ENCODE peak calls at places on chromosome 1, in ten cellular contexts. One of them, this sample, is unnamed.
A peak's percentile ranks its signal among the peaks of the same experiment; 100 is the strongest.

GRCh38 chr1:15336866-15337265 is 72.8 kb upstream of the EFHD2 start:
- DNase-seq in left ventricle myocardium inferior: peak; percentile 39
- DNase-seq in tibial nerve: no peak
- DNase-seq in heart right ventricle: peak; percentile 27
- DNase-seq in CD8-positive, alpha-beta T cell: no peak
- DNase-seq in GM23338: no peak
- DNase-seq in fibroblast of lung: peak; percentile 16
- DNase-seq in stomach: no peak
- DNase-seq in MM.1S: no peak
- DNase-seq in upper lobe of left lung: no peak
- DNase-seq in this sample: no peak

GRCh38 chr1:169044296-169044695 is 62.2 kb upstream of the ATP1B1 start:
- DNase-seq in left ventricle myocardium inferior: no peak
- DNase-seq in tibial nerve: no peak
- DNase-seq in heart right ventricle: no peak
- DNase-seq in CD8-positive, alpha-beta T cell: peak; percentile 30
- DNase-seq in GM23338: no peak
- DNase-seq in fibroblast of lung: no peak
- DNase-seq in stomach: no peak
- DNase-seq in MM.1S: peak; percentile 81
- DNase-seq in upper lobe of left lung: no peak
- DNase-seq in this sample: peak; percentile 26

GRCh38 chr1:225921734-225922709 is 2.0 kb downstream of the PYCR2 start:
- DNase-seq in left ventricle myocardium inferior: no peak
- DNase-seq in tibial nerve: no peak
- DNase-seq in heart right ventricle: no peak
- DNase-seq in CD8-positive, alpha-beta T cell: no peak
- DNase-seq in GM23338: no peak
- DNase-seq in fibroblast of lung: peak; percentile 7
- DNase-seq in stomach: no peak
- DNase-seq in MM.1S: no peak
- DNase-seq in upper lobe of left lung: peak; percentile 64
- DNase-seq in this sample: peak; percentile 96

GRCh38 chr1:109307363-109308021 is 681 bp upstream of the MYBPHL start:
- DNase-seq in left ventricle myocardium inferior: peak; percentile 60
- DNase-seq in tibial nerve: no peak
- DNase-seq in heart right ventricle: peak; percentile 27
- DNase-seq in CD8-positive, alpha-beta T cell: no peak
- DNase-seq in GM23338: no peak
- DNase-seq in fibroblast of lung: no peak
- DNase-seq in stomach: no peak
- DNase-seq in MM.1S: no peak
- DNase-seq in upper lobe of left lung: peak; percentile 71
- DNase-seq in this sample: no peak

GRCh38 chr1:93007941-93008577 is 46.8 kb upstream of the DIPK1A start:
- DNase-seq in left ventricle myocardium inferior: no peak
- DNase-seq in tibial nerve: no peak
- DNase-seq in heart right ventricle: no peak
- DNase-seq in CD8-positive, alpha-beta T cell: no peak
- DNase-seq in GM23338: no peak
- DNase-seq in fibroblast of lung: peak; percentile 51
- DNase-seq in stomach: no peak
- DNase-seq in MM.1S: no peak
- DNase-seq in upper lobe of left lung: no peak
- DNase-seq in this sample: no peak

GRCh38 chr1:190633488-190633887 is 155.8 kb upstream of the BRINP3 start:
- DNase-seq in left ventricle myocardium inferior: no peak
- DNase-seq in tibial nerve: no peak
- DNase-seq in heart right ventricle: no peak
- DNase-seq in CD8-positive, alpha-beta T cell: no peak
- DNase-seq in GM23338: peak; percentile 63
- DNase-seq in fibroblast of lung: no peak
- DNase-seq in stomach: no peak
- DNase-seq in MM.1S: no peak
- DNase-seq in upper lobe of left lung: no peak
- DNase-seq in this sample: no peak

GRCh38 chr1:111754964-111755320 is 759 bp upstream of the DDX20 start:
- DNase-seq in left ventricle myocardium inferior: no peak
- DNase-seq in tibial nerve: peak; percentile 36
- DNase-seq in heart right ventricle: peak; percentile 66
- DNase-seq in CD8-positive, alpha-beta T cell: no peak
- DNase-seq in GM23338: peak; percentile 60
- DNase-seq in fibroblast of lung: peak; percentile 45
- DNase-seq in stomach: peak; percentile 44
- DNase-seq in MM.1S: no peak
- DNase-seq in upper lobe of left lung: peak; percentile 54
- DNase-seq in this sample: no peak

GRCh38 chr1:92096317-92096716 is 16.2 kb downstream of the BTBD8 start:
- DNase-seq in left ventricle myocardium inferior: no peak
- DNase-seq in tibial nerve: no peak
- DNase-seq in heart right ventricle: no peak
- DNase-seq in CD8-positive, alpha-beta T cell: no peak
- DNase-seq in GM23338: no peak
- DNase-seq in fibroblast of lung: peak; percentile 11
- DNase-seq in stomach: no peak
- DNase-seq in MM.1S: no peak
- DNase-seq in upper lobe of left lung: no peak
- DNase-seq in this sample: peak; percentile 77

GRCh38 chr1:94416901-94417701 is 1.1 kb upstream of the ABCD3 start:
- DNase-seq in left ventricle myocardium inferior: no peak
- DNase-seq in tibial nerve: peak; percentile 66
- DNase-seq in heart right ventricle: peak; percentile 56
- DNase-seq in CD8-positive, alpha-beta T cell: no peak
- DNase-seq in GM23338: peak; percentile 11
- DNase-seq in fibroblast of lung: peak; percentile 82
- DNase-seq in stomach: peak; percentile 43
- DNase-seq in MM.1S: no peak
- DNase-seq in upper lobe of left lung: no peak
- DNase-seq in this sample: peak; percentile 71

GRCh38 chr1:97903626-97904025 is 17.2 kb downstream of the DPYD start:
- DNase-seq in left ventricle myocardium inferior: no peak
- DNase-seq in tibial nerve: no peak
- DNase-seq in heart right ventricle: peak; percentile 29
- DNase-seq in CD8-positive, alpha-beta T cell: no peak
- DNase-seq in GM23338: no peak
- DNase-seq in fibroblast of lung: peak; percentile 61
- DNase-seq in stomach: no peak
- DNase-seq in MM.1S: no peak
- DNase-seq in upper lobe of left lung: no peak
- DNase-seq in this sample: no peak

GRCh38 chr1:41681331-41682136 is 197.1 kb upstream of the EDN2 start:
- DNase-seq in left ventricle myocardium inferior: no peak
- DNase-seq in tibial nerve: peak; percentile 56
- DNase-seq in heart right ventricle: no peak
- DNase-seq in CD8-positive, alpha-beta T cell: no peak
- DNase-seq in GM23338: no peak
- DNase-seq in fibroblast of lung: peak; percentile 61
- DNase-seq in stomach: no peak
- DNase-seq in MM.1S: no peak
- DNase-seq in upper lobe of left lung: no peak
- DNase-seq in this sample: peak; percentile 35

GRCh38 chr1:231420959-231421615 is 1.0 kb downstream of the EGLN1 start:
- DNase-seq in left ventricle myocardium inferior: peak; percentile 48
- DNase-seq in tibial nerve: peak; percentile 22
- DNase-seq in heart right ventricle: peak; percentile 39
- DNase-seq in CD8-positive, alpha-beta T cell: peak; percentile 41
- DNase-seq in GM23338: peak; percentile 53
- DNase-seq in fibroblast of lung: peak; percentile 66
- DNase-seq in stomach: peak; percentile 52
- DNase-seq in MM.1S: peak; percentile 54
- DNase-seq in upper lobe of left lung: peak; percentile 90
- DNase-seq in this sample: no peak

GRCh38 chr1:221706862-221707582 is 34.9 kb downstream of the DUSP10 start:
- DNase-seq in left ventricle myocardium inferior: no peak
- DNase-seq in tibial nerve: no peak
- DNase-seq in heart right ventricle: no peak
- DNase-seq in CD8-positive, alpha-beta T cell: no peak
- DNase-seq in GM23338: no peak
- DNase-seq in fibroblast of lung: no peak
- DNase-seq in stomach: no peak
- DNase-seq in MM.1S: no peak
- DNase-seq in upper lobe of left lung: no peak
- DNase-seq in this sample: no peak

GRCh38 chr1:47529520-47530098 is 91.8 kb downstream of the FOXD2 start:
- DNase-seq in left ventricle myocardium inferior: no peak
- DNase-seq in tibial nerve: no peak
- DNase-seq in heart right ventricle: no peak
- DNase-seq in CD8-positive, alpha-beta T cell: no peak
- DNase-seq in GM23338: peak; percentile 52
- DNase-seq in fibroblast of lung: no peak
- DNase-seq in stomach: no peak
- DNase-seq in MM.1S: peak; percentile 23
- DNase-seq in upper lobe of left lung: no peak
- DNase-seq in this sample: no peak
- TF ChIP-seq CTCF in left ventricle myocardium inferior: peak; percentile 42
- TF ChIP-seq CTCF in tibial nerve: peak; percentile 24
- TF ChIP-seq CTCF in heart right ventricle: no peak
- TF ChIP-seq CTCF in CD8-positive, alpha-beta T cell: peak; percentile 42
- TF ChIP-seq CTCF in GM23338: peak; percentile 88
- TF ChIP-seq CTCF in fibroblast of lung: peak; percentile 52
- TF ChIP-seq CTCF in stomach: no peak
- TF ChIP-seq CTCF in MM.1S: peak; percentile 64
- TF ChIP-seq CTCF in upper lobe of left lung: no peak
- TF ChIP-seq CTCF in this sample: peak; percentile 37

GRCh38 chr1:1244192-1244811 is 2.2 kb downstream of the C1QTNF12 start:
- DNase-seq in left ventricle myocardium inferior: no peak
- DNase-seq in tibial nerve: no peak
- DNase-seq in heart right ventricle: no peak
- DNase-seq in CD8-positive, alpha-beta T cell: no peak
- DNase-seq in GM23338: no peak
- DNase-seq in fibroblast of lung: no peak
- DNase-seq in stomach: peak; percentile 64
- DNase-seq in MM.1S: no peak
- DNase-seq in upper lobe of left lung: peak; percentile 83
- DNase-seq in this sample: no peak
- H3K4me3 ChIP-seq in left ventricle myocardium inferior: peak overlapping the region; percentile 55
- H3K4me3 ChIP-seq in tibial nerve: no peak overlapping the region
- H3K4me3 ChIP-seq in heart right ventricle: peak overlapping the region; percentile 35
- H3K4me3 ChIP-seq in CD8-positive, alpha-beta T cell: no peak overlapping the region
- H3K4me3 ChIP-seq in GM23338: no peak overlapping the region
- H3K4me3 ChIP-seq in fibroblast of lung: no peak overlapping the region
- H3K4me3 ChIP-seq in stomach: no peak overlapping the region
- H3K4me3 ChIP-seq in MM.1S: no peak overlapping the region
- H3K4me3 ChIP-seq in upper lobe of left lung: peak overlapping the region; percentile 41
- H3K4me3 ChIP-seq in this sample: no peak overlapping the region

GRCh38 chr1:29803486-29803885 is 567.2 kb downstream of the PTPRU start:
- DNase-seq in left ventricle myocardium inferior: no peak
- DNase-seq in tibial nerve: no peak
- DNase-seq in heart right ventricle: no peak
- DNase-seq in CD8-positive, alpha-beta T cell: no peak
- DNase-seq in GM23338: no peak
- DNase-seq in fibroblast of lung: no peak
- DNase-seq in stomach: peak; percentile 7
- DNase-seq in MM.1S: no peak
- DNase-seq in upper lobe of left lung: no peak
- DNase-seq in this sample: no peak

GRCh38 chr1:29806646-29807319 is 570.5 kb downstream of the PTPRU start:
- DNase-seq in left ventricle myocardium inferior: no peak
- DNase-seq in tibial nerve: no peak
- DNase-seq in heart right ventricle: no peak
- DNase-seq in CD8-positive, alpha-beta T cell: no peak
- DNase-seq in GM23338: no peak
- DNase-seq in fibroblast of lung: no peak
- DNase-seq in stomach: no peak
- DNase-seq in MM.1S: no peak
- DNase-seq in upper lobe of left lung: no peak
- DNase-seq in this sample: no peak

GRCh38 chr1:29804181-29804899 is 568.0 kb downstream of the PTPRU start:
- DNase-seq in left ventricle myocardium inferior: no peak
- DNase-seq in tibial nerve: no peak
- DNase-seq in heart right ventricle: no peak
- DNase-seq in CD8-positive, alpha-beta T cell: no peak
- DNase-seq in GM23338: no peak
- DNase-seq in fibroblast of lung: no peak
- DNase-seq in stomach: peak; percentile 14
- DNase-seq in MM.1S: no peak
- DNase-seq in upper lobe of left lung: no peak
- DNase-seq in this sample: no peak

GRCh38 chr1:29805122-29805895 is 569.0 kb downstream of the PTPRU start:
- DNase-seq in left ventricle myocardium inferior: no peak
- DNase-seq in tibial nerve: no peak
- DNase-seq in heart right ventricle: no peak
- DNase-seq in CD8-positive, alpha-beta T cell: no peak
- DNase-seq in GM23338: peak; percentile 14
- DNase-seq in fibroblast of lung: no peak
- DNase-seq in stomach: peak; percentile 9
- DNase-seq in MM.1S: no peak
- DNase-seq in upper lobe of left lung: no peak
- DNase-seq in this sample: no peak

DNA sequence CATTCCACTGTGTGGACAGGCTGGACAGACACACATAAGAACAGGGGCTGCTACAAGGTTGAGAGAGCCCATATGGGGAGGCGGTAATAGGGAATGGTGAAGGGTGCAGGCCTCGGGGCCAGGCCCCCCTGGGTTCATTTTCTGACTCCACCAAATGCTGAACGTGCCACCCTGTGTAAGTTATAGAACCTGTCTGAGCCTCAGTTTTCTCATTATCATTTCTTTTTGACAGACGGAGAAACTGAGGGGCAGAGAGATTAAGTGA is 569.5 kb downstream of the PTPRU start:
- DNase-seq in left ventricle myocardium inferior: no peak
- DNase-seq in tibial nerve: no peak
- DNase-seq in heart right ventricle: no peak
- DNase-seq in CD8-positive, alpha-beta T cell: no peak
- DNase-seq in GM23338: no peak
- DNase-seq in fibroblast of lung: no peak
- DNase-seq in stomach: peak; percentile 3
- DNase-seq in MM.1S: no peak
- DNase-seq in upper lobe of left lung: no peak
- DNase-seq in this sample: no peak
- H3K27me3 ChIP-seq in left ventricle myocardium inferior: peaks cover 48% of the 10 kb centered on the region
- H3K27me3 ChIP-seq in tibial nerve: no peaks in the 10 kb centered on the region
- H3K27me3 ChIP-seq in heart right ventricle: peaks cover 21% of the 10 kb centered on the region
- H3K27me3 ChIP-seq in CD8-positive, alpha-beta T cell: no peaks in the 10 kb centered on the region
- H3K27me3 ChIP-seq in GM23338: no peaks in the 10 kb centered on the region
- H3K27me3 ChIP-seq in fibroblast of lung: no peaks in the 10 kb centered on the region
- H3K27me3 ChIP-seq in stomach: peaks cover 66% of the 10 kb centered on the region
- H3K27me3 ChIP-seq in MM.1S: peaks cover 95% of the 10 kb centered on the region
- H3K27me3 ChIP-seq in upper lobe of left lung: no peaks in the 10 kb centered on the region
- H3K27me3 ChIP-seq in this sample: no peaks in the 10 kb centered on the region

DNA sequence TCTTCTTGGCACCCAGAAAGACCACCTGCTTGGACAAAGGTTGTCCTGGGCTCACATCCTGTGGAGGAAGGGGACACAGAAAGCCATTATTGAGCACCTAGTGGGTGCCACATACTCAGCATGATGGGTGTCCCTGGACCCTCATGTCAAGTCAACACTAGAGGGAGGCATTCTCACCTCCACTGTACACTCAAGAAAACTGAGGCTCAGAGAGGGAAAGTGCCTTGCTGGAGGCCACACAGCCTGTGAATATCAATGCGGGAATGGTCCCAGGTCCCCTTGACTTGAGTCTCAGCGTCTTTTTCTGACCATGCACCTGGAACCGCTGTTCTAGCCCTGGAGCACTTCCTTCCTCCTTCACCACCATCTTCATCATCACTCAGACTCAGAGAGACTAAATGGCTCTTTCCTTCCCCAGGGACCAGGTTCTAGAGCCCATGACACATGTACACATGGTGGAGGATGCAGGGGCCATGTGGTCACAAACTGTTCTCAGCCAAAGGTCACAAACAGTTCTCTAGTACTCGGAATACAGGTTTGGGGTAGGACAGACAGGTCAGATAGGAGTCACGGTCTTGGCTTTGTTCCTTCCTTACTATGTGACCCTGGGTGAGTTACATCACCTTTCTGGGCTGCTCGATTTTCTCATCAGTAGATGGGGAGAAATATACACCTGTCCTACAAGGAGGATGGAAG is 89.2 kb upstream of the WNT4 start:
- DNase-seq in left ventricle myocardium inferior: no peak
- DNase-seq in tibial nerve: no peak
- DNase-seq in heart right ventricle: no peak
- DNase-seq in CD8-positive, alpha-beta T cell: no peak
- DNase-seq in GM23338: no peak
- DNase-seq in fibroblast of lung: no peak
- DNase-seq in stomach: no peak
- DNase-seq in MM.1S: no peak
- DNase-seq in upper lobe of left lung: no peak
- DNase-seq in this sample: no peak
- TF ChIP-seq CTCF in left ventricle myocardium inferior: no peak
- TF ChIP-seq CTCF in tibial nerve: no peak
- TF ChIP-seq CTCF in heart right ventricle: no peak
- TF ChIP-seq CTCF in CD8-positive, alpha-beta T cell: no peak
- TF ChIP-seq CTCF in GM23338: no peak
- TF ChIP-seq CTCF in fibroblast of lung: no peak
- TF ChIP-seq CTCF in stomach: no peak
- TF ChIP-seq CTCF in MM.1S: no peak
- TF ChIP-seq CTCF in upper lobe of left lung: no peak
- TF ChIP-seq CTCF in this sample: no peak